ENCODE peak calls at places on chromosomes 5 and 9, in four cellular contexts. One of them, this sample, is unnamed.

GRCh38 chr9:86242012-86242411 is 17.4 kb downstream of the C9orf153 start:
- DNase-seq in K562: no peak
- DNase-seq in GM12878: no peak
- DNase-seq in HepG2: no peak
- DNase-seq in this sample: no peak

GRCh38 chr9:37209431-37210386 is 89.3 kb downstream of the ZCCHC7 start:
- DNase-seq in K562: peak; percentile 30
- DNase-seq in GM12878: no peak
- DNase-seq in HepG2: peak; percentile 9
- DNase-seq in this sample: no peak

GRCh38 chr5:147403659-147404640 is 105.9 kb downstream of the DPYSL3 start:
- DNase-seq in K562: no peak
- DNase-seq in GM12878: peak; percentile 63
- DNase-seq in HepG2: no peak
- DNase-seq in this sample: no peak

GRCh38 chr9:17251100-17251499 is 116.3 kb downstream of the CNTLN start:
- DNase-seq in K562: no peak
- DNase-seq in GM12878: no peak
- DNase-seq in HepG2: no peak
- DNase-seq in this sample: no peak

GRCh38 chr5:123785160-123786001 is 273.4 kb downstream of the CSNK1G3 start:
- DNase-seq in K562: no peak
- DNase-seq in GM12878: no peak
- DNase-seq in HepG2: no peak
- DNase-seq in this sample: no peak

GRCh38 chr9:98973546-98973921 is 29.8 kb downstream of the COL15A1 start:
- DNase-seq in K562: no peak
- DNase-seq in GM12878: no peak
- DNase-seq in HepG2: no peak
- DNase-seq in this sample: no peak

GRCh38 chr9:131113655-131114563 is 11.5 kb upstream of the NUP214 start:
- DNase-seq in K562: peak; percentile 67
- DNase-seq in GM12878: no peak
- DNase-seq in HepG2: no peak
- DNase-seq in this sample: no peak

GRCh38 chr5:153496835-153497234 is 6.4 kb downstream of the GRIA1 start:
- DNase-seq in K562: peak; percentile 7
- DNase-seq in GM12878: no peak
- DNase-seq in HepG2: no peak
- DNase-seq in this sample: peak; percentile 16

GRCh38 chr5:39714036-39714698 is 289.4 kb upstream of the DAB2 start:
- DNase-seq in K562: peak; percentile 40
- DNase-seq in GM12878: peak; percentile 3
- DNase-seq in HepG2: peak; percentile 41
- DNase-seq in this sample: peak; percentile 15

GRCh38 chr5:81685481-81685880 is 65.4 kb downstream of the SSBP2 start:
- DNase-seq in K562: no peak
- DNase-seq in GM12878: no peak
- DNase-seq in HepG2: no peak
- DNase-seq in this sample: no peak

GRCh38 chr5:133697536-133698258 is 85.4 kb upstream of the FSTL4 start:
- DNase-seq in K562: no peak
- DNase-seq in GM12878: no peak
- DNase-seq in HepG2: no peak
- DNase-seq in this sample: no peak
- TF ChIP-seq FOXK2 in K562: no peak
- TF ChIP-seq FOXK2 in GM12878: no peak
- TF ChIP-seq FOXK2 in HepG2: no peak
- TF ChIP-seq FOXK2 in this sample: no peak

GRCh38 chr5:108321341-108321740 is 60.6 kb downstream of the FBXL17 start:
- DNase-seq in K562: no peak
- DNase-seq in GM12878: no peak
- DNase-seq in HepG2: no peak
- DNase-seq in this sample: no peak
- TF ChIP-seq FOXK2 in K562: no peak
- TF ChIP-seq FOXK2 in GM12878: no peak
- TF ChIP-seq FOXK2 in HepG2: no peak
- TF ChIP-seq FOXK2 in this sample: no peak

DNA sequence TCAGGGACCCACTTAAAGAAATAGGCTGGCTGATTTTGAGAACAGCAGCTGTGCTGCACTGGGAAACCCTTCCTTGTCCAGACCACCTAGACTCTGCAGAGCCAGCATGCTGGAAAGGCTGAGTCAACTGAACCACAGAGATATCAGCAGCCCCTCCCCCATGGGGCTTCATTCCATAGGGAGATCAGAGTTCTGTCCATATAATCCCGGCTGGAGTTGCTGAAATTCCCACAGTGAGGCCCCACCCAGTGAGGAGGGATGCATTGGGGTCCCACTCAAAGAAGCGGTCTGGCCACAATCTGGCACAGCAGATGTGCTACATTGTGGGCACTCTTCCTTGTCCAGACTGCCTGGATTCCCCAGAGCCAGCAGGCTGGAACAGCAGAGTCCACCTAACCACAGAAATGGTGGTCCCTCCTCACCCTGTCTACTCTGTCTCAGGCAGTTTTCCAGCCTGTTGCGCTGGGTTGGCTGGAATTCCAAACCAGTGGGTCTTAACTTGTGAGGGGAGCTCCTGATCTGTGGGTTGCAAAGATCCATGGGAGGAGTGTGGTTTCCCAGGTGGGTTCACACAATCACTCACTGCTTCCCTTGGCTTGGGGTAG is 127.1 kb downstream of the RNF180 start:
- DNase-seq in K562: no peak
- DNase-seq in GM12878: no peak
- DNase-seq in HepG2: no peak
- DNase-seq in this sample: no peak
- TF ChIP-seq FOXK2 in K562: no peak
- TF ChIP-seq FOXK2 in GM12878: no peak
- TF ChIP-seq FOXK2 in HepG2: no peak
- TF ChIP-seq FOXK2 in this sample: no peak

GRCh38 chr5:4018007-4018406 is 422.4 kb downstream of the IRX1 start:
- DNase-seq in K562: no peak
- DNase-seq in GM12878: no peak
- DNase-seq in HepG2: no peak
- DNase-seq in this sample: no peak
- TF ChIP-seq FOXK2 in K562: no peak
- TF ChIP-seq FOXK2 in GM12878: no peak
- TF ChIP-seq FOXK2 in HepG2: no peak
- TF ChIP-seq FOXK2 in this sample: no peak

GRCh38 chr9:132408521-132408920 is 1.5 kb upstream of the CFAP77 start:
- DNase-seq in K562: peak; percentile 19
- DNase-seq in GM12878: no peak
- DNase-seq in HepG2: no peak
- DNase-seq in this sample: no peak

GRCh38 chr9:132409828-132410528 is at the start of gene CFAP77:
- DNase-seq in K562: peak; percentile 26
- DNase-seq in GM12878: no peak
- DNase-seq in HepG2: peak; percentile 10
- DNase-seq in this sample: peak; percentile 74

GRCh38 chr9:132411091-132411508 is 1.1 kb downstream of the CFAP77 start:
- DNase-seq in K562: peak; percentile 71
- DNase-seq in GM12878: no peak
- DNase-seq in HepG2: peak; percentile 54
- DNase-seq in this sample: peak; percentile 40

GRCh38 chr9:132412089-132412488 is 2.1 kb downstream of the CFAP77 start:
- DNase-seq in K562: peak; percentile 48
- DNase-seq in GM12878: no peak
- DNase-seq in HepG2: peak; percentile 10
- DNase-seq in this sample: peak; percentile 50

GRCh38 chr9:132410642-132411041 is 631 bp downstream of the CFAP77 start:
- DNase-seq in K562: no peak
- DNase-seq in GM12878: no peak
- DNase-seq in HepG2: no peak
- DNase-seq in this sample: no peak
- TF ChIP-seq FOXK2 in K562: no peak
- TF ChIP-seq FOXK2 in GM12878: no peak
- TF ChIP-seq FOXK2 in HepG2: no peak
- TF ChIP-seq FOXK2 in this sample: no peak

DNA sequence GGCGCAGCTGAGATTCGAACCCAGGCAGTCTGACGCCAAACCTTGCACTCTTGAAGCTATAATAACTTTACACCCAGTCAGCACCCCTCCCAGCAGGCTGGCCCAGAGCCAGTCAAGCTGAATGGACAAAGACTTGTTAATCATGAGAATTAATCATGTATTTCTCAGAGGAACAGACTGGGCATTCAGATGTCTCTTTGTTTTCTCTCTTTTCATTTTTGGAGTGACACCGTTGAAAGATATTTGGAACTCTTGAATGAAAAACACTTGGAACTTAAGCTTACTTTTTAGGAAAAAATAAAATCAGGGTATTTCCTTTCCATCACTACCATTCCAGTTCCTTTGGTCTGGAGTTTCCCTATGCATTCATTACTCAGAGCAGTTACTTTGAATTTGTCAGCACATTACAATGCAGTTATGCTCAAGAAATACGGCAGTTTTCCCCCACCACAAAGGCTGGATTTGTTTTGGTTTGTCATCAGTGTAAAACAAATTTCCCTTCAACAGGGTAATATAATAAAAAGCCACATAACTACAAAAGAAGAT is 22.5 kb upstream of the MAMDC2 start:
- DNase-seq in K562: no peak
- DNase-seq in GM12878: no peak
- DNase-seq in HepG2: no peak
- DNase-seq in this sample: no peak
- TF ChIP-seq FOXK2 in K562: no peak
- TF ChIP-seq FOXK2 in GM12878: no peak
- TF ChIP-seq FOXK2 in HepG2: no peak
- TF ChIP-seq FOXK2 in this sample: no peak

DNA sequence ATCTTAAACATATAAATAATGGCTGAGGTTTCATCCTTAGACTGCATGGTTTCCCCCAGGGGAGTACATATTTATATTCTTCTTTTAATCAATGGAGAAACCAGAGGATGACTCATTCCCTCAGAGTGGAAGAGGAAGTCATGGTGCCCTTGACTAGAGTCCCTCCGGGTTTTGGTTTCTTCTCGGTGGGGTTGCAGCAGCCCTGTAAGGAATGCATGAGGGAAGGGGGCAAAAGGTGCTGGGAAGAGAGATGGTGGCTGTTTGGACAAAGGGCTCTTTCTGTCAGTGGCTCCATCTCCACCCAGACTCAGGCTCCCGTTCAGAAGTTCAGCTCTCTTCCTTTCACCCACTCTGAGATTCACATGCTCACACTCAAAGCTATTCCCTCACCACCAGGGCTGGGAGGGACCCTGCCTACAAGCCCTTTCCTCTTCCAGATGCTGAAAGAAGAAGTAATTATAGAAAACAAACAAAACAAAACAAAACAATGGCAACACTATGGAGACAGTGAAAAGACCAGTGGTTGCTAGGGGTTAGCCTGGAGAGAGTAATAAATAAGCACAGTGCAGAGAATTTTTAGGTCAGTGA is 129.8 kb upstream of the IL12B start:
- DNase-seq in K562: no peak
- DNase-seq in GM12878: no peak
- DNase-seq in HepG2: no peak
- DNase-seq in this sample: no peak
- TF ChIP-seq FOXK2 in K562: no peak
- TF ChIP-seq FOXK2 in GM12878: no peak
- TF ChIP-seq FOXK2 in HepG2: no peak
- TF ChIP-seq FOXK2 in this sample: no peak

GRCh38 chr5:160467555-160468418 is 46.1 kb downstream of the PTTG1 start:
- DNase-seq in K562: no peak
- DNase-seq in GM12878: peak; percentile 96
- DNase-seq in HepG2: peak; percentile 97
- DNase-seq in this sample: no peak
- TF ChIP-seq FOXK2 in K562: no peak
- TF ChIP-seq FOXK2 in GM12878: no peak
- TF ChIP-seq FOXK2 in HepG2: peak; percentile 37
- TF ChIP-seq FOXK2 in this sample: no peak